ENCODE peak calls at places on chromosomes 7 and 10, in eight cellular contexts. D, X, M, Q, E, S, G and F are unnamed samples.

GRCh38 chr10:11331706-11332105 is 279.7 kb downstream of the USP6NL start:
- DNase-seq in D (no peak), X (no peak), M (peak), Q (no peak), E (no peak), S (no peak), G (no peak), F (no peak)

GRCh38 chr7:433558-433957 is 86.1 kb downstream of the PDGFA start:
- DNase-seq in D (no peak), X (no peak), M (no peak), Q (no peak), E (no peak), S (no peak), G (no peak), F (peak)

GRCh38 chr10:49644035-49644345 is 30.2 kb downstream of the CHAT start:
- DNase-seq in D (no peak), X (no peak), M (no peak), Q (no peak), E (no peak), S (no peak), G (no peak), F (no peak)

GRCh38 chr7:7157177-7157886 is 25.0 kb upstream of the C1GALT1 start:
- DNase-seq in D (peak), X (no peak), M (peak), Q (no peak), E (no peak), S (no peak), G (no peak), F (no peak)

GRCh38 chr7:5426226-5426475 is 2.5 kb upstream of the TNRC18 start:
- DNase-seq in D (no peak), X (no peak), M (peak), Q (no peak), E (no peak), S (no peak), G (no peak), F (no peak)

GRCh38 chr7:147419001-147419400 is 1171.6 kb upstream of the C7orf33 start:
- DNase-seq in D (no peak), X (no peak), M (peak), Q (no peak), E (no peak), S (no peak), G (no peak), F (no peak)

GRCh38 chr10:70512149-70512611 is 33.6 kb downstream of the PALD1 start:
- DNase-seq in D (no peak), X (no peak), M (peak), Q (no peak), E (no peak), S (no peak), G (no peak), F (no peak)

GRCh38 chr7:69738396-69738889 is 140.2 kb downstream of the AUTS2 start:
- DNase-seq in D (no peak), X (no peak), M (no peak), Q (peak), E (no peak), S (no peak), G (peak), F (no peak)

GRCh38 chr10:78231930-78232329 is 198.3 kb downstream of the RPS24 start:
- DNase-seq in D (no peak), X (no peak), M (no peak), Q (peak), E (no peak), S (no peak), G (peak), F (no peak)

GRCh38 chr7:30837581-30837980 is 66.4 kb downstream of the MINDY4 start:
- DNase-seq in D (no peak), X (no peak), M (no peak), Q (no peak), E (no peak), S (no peak), G (no peak), F (no peak)

GRCh38 chr7:69464035-69464434 is 134.2 kb upstream of the AUTS2 start:
- DNase-seq in D (no peak), X (no peak), M (no peak), Q (no peak), E (no peak), S (no peak), G (no peak), F (no peak)

GRCh38 chr10:121994429-121994881 is 5.5 kb downstream of the TACC2 start:
- DNase-seq in D (peak), X (no peak), M (no peak), Q (peak), E (peak), S (no peak), G (peak), F (peak)

GRCh38 chr7:4024133-4024532 is 658.0 kb upstream of the FOXK1 start:
- DNase-seq in D (no peak), X (no peak), M (no peak), Q (no peak), E (no peak), S (no peak), G (no peak), F (no peak)

GRCh38 chr7:34341331-34341730 is 316.7 kb upstream of the NPSR1 start:
- DNase-seq in D (peak), X (no peak), M (no peak), Q (no peak), E (no peak), S (no peak), G (no peak), F (no peak)

GRCh38 chr7:127619681-127620405 is 1.9 kb upstream of the PAX4 start:
- DNase-seq in D (peak), X (no peak), M (no peak), Q (no peak), E (no peak), S (no peak), G (no peak), F (no peak)

GRCh38 chr7:100048680-100049079 is 894 bp upstream of the ZSCAN21 start:
- DNase-seq in D (no peak), X (no peak), M (no peak), Q (no peak), E (no peak), S (no peak), G (no peak), F (no peak)

GRCh38 chr10:124403548-124403947 is 15.2 kb downstream of the OAT start:
- DNase-seq in D (peak), X (no peak), M (peak), Q (peak), E (no peak), S (no peak), G (peak), F (no peak)

GRCh38 chr7:154424370-154424769 is 372.2 kb downstream of the DPP6 start:
- DNase-seq in D (no peak), X (no peak), M (no peak), Q (no peak), E (no peak), S (no peak), G (no peak), F (no peak)

GRCh38 chr10:74898201-74898976 is 72.0 kb downstream of the KAT6B start:
- DNase-seq in D (peak), X (no peak), M (peak), Q (peak), E (no peak), S (no peak), G (no peak), F (no peak)

DNA sequence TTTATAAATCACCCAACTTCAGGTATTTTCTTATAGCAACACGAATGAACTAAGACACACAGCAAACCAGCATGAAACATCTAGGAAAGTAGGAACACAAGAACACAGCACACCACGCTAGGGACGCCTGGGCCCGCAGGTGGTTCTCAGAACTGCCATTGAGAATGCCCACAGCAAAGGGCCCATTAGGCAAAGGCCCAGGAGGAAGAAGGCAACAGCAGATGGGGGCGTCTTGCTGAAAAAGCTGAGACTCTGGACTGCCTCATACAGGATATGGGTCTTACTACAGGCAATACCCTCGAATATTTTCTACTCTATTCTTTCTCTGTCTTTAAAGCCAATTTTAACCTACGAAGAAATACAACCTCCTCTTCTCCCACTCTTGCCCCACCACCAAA is 77.3 kb downstream of the PARD3 start:
- DNase-seq in D (no peak), X (no peak), M (no peak), Q (no peak), E (no peak), S (no peak), G (no peak), F (no peak)
- TF ChIP-seq CTCF in D (no peak), X (no peak), M (no peak), Q (no peak), E (no peak), S (no peak), G (no peak), F (no peak)

GRCh38 chr7:47999413-47999812 is 20.0 kb upstream of the HUS1 start:
- DNase-seq in D (no peak), X (no peak), M (no peak), Q (no peak), E (no peak), S (no peak), G (no peak), F (no peak)
- H3K4me3 ChIP-seq in D (no peak), X (no peak), M (no peak), Q (no peak), E (no peak), S (no peak), G (no peak), F (no peak)

GRCh38 chr7:75019800-75020199 is 53.8 kb downstream of the RCC1L start:
- DNase-seq in D (no peak), X (no peak), M (no peak), Q (no peak), E (no peak), S (no peak), G (no peak), F (no peak)
- TF ChIP-seq CTCF in D (no peak), X (no peak), M (no peak), Q (no peak), E (no peak), S (no peak), G (no peak), F (no peak)

GRCh38 chr10:73871915-73872710 is 2.2 kb downstream of the CAMK2G start:
- DNase-seq in D (no peak), X (no peak), M (peak), Q (peak), E (peak), S (no peak), G (no peak), F (no peak)
- H3K4me3 ChIP-seq in D (no peak), X (peak), M (no peak), Q (no peak), E (peak), S (no peak), G (no peak), F (no peak)

GRCh38 chr7:101817031-101817929 is at the start of gene CUX1:
- DNase-seq in D (no peak), X (no peak), M (no peak), Q (peak), E (peak), S (no peak), G (peak), F (peak)

GRCh38 chr7:101816499-101817030 is 861 bp upstream of the CUX1 start:
- DNase-seq in D (peak), X (no peak), M (peak), Q (peak), E (peak), S (no peak), G (peak), F (peak)

GRCh38 chr7:101814081-101814995 is 3.1 kb upstream of the CUX1 start:
- DNase-seq in D (peak), X (no peak), M (peak), Q (peak), E (peak), S (peak), G (peak), F (peak)

GRCh38 chr7:101814996-101815825 is 2.2 kb upstream of the CUX1 start:
- DNase-seq in D (peak), X (no peak), M (peak), Q (peak), E (peak), S (no peak), G (peak), F (peak)

DNA sequence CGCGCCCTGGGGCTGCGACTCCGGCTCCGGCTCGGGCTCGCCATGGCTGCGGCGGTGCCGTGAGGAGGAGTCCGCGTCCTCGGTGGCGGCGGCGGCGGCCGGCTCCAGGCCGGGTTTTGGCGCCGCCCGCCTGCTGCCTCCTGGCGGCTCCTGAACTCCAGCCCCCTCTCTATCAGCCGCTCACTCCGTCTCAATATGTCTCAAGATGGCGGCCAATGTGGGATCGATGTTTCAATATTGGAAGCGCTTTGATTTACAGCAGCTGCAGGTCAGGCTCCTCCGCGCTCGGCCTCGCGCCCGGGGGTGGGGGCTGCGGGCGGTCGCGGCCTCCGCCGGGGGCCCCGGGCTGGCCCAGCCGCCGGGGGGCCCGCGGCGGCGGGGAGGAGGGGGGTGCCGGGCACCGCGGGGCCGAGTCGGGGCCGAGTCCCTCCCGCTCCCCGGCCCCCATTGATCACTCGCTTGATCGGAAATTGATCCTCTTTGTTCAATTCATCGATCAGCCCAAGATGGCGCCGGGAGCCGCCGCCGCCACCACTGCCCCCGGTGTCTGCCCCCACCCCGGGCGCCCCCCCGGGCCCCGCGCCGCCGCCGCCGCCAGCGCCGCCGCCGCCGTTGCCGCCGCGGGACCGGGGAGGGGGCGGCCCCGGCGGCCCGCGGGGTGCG is 1.5 kb upstream of the CUX1 start:
- DNase-seq in D (peak), X (no peak), M (peak), Q (peak), E (peak), S (peak), G (peak), F (peak)
- TF ChIP-seq CTCF in D (no peak), X (no peak), M (no peak), Q (no peak), E (no peak), S (peak), G (no peak), F (no peak)

GRCh38 chr7:101885597-101885955 is 68.2 kb downstream of the CUX1 start:
- DNase-seq in D (no peak), X (peak), M (no peak), Q (no peak), E (peak), S (no peak), G (no peak), F (no peak)
- H3K4me3 ChIP-seq in D (no peak), X (peak), M (no peak), Q (no peak), E (no peak), S (no peak), G (no peak), F (no peak)